ENCODE peak calls at places on chromosomes 16 and 17, in four cellular contexts. One of them, this sample, is unnamed.

GRCh38 chr17:75927286-75927922 is 13.4 kb downstream of the FBF1 start:
- DNase-seq in H1: no peak
- DNase-seq in spleen: no peak
- DNase-seq in K562: peak
- DNase-seq in this sample: peak

GRCh38 chr16:88334517-88335149 is 48.1 kb upstream of the ZNF469 start:
- DNase-seq in H1: no peak
- DNase-seq in K562: peak
- DNase-seq in spleen: no peak
- DNase-seq in this sample: no peak

GRCh38 chr17:60730273-60730672 is 52.6 kb downstream of the BCAS3 start:
- DNase-seq in K562: no peak
- DNase-seq in spleen: no peak
- DNase-seq in H1: no peak
- DNase-seq in this sample: no peak

GRCh38 chr16:15415411-15416070 is 18.8 kb upstream of the BMERB1 start:
- DNase-seq in H1: no peak
- DNase-seq in spleen: no peak
- DNase-seq in K562: no peak
- DNase-seq in this sample: no peak

GRCh38 chr17:21457051-21458026 is 81.2 kb downstream of the KCNJ12 start:
- DNase-seq in H1: peak
- DNase-seq in K562: peak
- DNase-seq in spleen: peak
- DNase-seq in this sample: peak

GRCh38 chr16:89785523-89786155 is 30.8 kb downstream of the FANCA start:
- DNase-seq in H1: no peak
- DNase-seq in K562: no peak
- DNase-seq in spleen: no peak
- DNase-seq in this sample: no peak

GRCh38 chr17:7045492-7046126 is 1.7 kb upstream of the SLC16A11 start:
- DNase-seq in spleen: no peak
- DNase-seq in K562: peak
- DNase-seq in H1: no peak
- DNase-seq in this sample: peak

GRCh38 chr16:23858496-23859062 is 22.8 kb downstream of the PRKCB start:
- DNase-seq in spleen: no peak
- DNase-seq in H1: no peak
- DNase-seq in K562: no peak
- DNase-seq in this sample: peak

GRCh38 chr17:22507823-22508222 is 815.5 kb downstream of the KCNJ18 start:
- DNase-seq in K562: peak
- DNase-seq in spleen: no peak
- DNase-seq in H1: no peak
- DNase-seq in this sample: peak

GRCh38 chr17:48198950-48199541 is 91.5 kb downstream of the SNX11 start:
- DNase-seq in H1: no peak
- DNase-seq in K562: no peak
- DNase-seq in spleen: no peak
- DNase-seq in this sample: no peak

GRCh38 chr17:1087381-1088241 is 90.7 kb downstream of the TIMM22 start:
- DNase-seq in H1: no peak
- DNase-seq in K562: peak
- DNase-seq in spleen: no peak
- DNase-seq in this sample: no peak

DNA sequence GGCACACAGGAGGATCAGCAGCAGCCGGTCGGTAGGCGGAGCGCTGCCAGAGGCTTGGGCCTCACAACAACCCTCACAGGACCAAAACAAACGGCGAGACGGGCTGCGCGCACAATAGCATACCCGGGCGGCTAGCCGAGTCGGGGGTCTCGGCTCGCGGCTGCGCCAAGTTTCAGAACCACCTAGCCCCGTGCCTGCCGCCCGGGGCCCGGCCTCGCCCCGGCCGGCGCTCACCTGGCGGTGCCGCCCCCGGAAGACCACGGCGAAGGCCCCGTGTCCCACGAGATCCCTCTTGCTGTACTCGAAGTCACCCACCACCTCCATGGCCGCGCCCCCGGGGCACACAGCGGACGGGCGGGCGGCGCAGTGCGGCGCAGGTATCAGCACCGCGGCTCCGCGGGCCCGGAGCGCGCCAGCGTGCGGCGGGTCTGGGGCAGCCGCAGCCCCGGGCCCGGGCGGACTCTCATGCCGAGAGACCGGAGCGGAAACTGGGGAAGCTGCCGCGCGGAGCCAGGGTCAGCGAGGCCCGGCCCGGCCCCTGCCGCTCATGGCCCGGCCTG is 562 bp downstream of the ULK2 start:
- DNase-seq in K562: no peak
- DNase-seq in spleen: peak
- DNase-seq in H1: no peak
- DNase-seq in this sample: peak
- TF ChIP-seq POLR2AphosphoS5 in K562: no peak
- TF ChIP-seq POLR2AphosphoS5 in spleen: peak
- TF ChIP-seq POLR2AphosphoS5 in H1: no peak
- TF ChIP-seq POLR2AphosphoS5 in this sample: no peak

GRCh38 chr16:4206680-4207079 is 35.2 kb downstream of the SRL start:
- DNase-seq in H1: no peak
- DNase-seq in K562: no peak
- DNase-seq in spleen: no peak
- DNase-seq in this sample: no peak
- H3K27ac ChIP-seq in H1: no peak
- H3K27ac ChIP-seq in K562: no peak
- H3K27ac ChIP-seq in spleen: no peak
- H3K27ac ChIP-seq in this sample: no peak

GRCh38 chr16:17311333-17312099 is 159.2 kb downstream of the XYLT1 start:
- DNase-seq in K562: no peak
- DNase-seq in spleen: no peak
- DNase-seq in H1: no peak
- DNase-seq in this sample: no peak

GRCh38 chr16:17316005-17316404 is 154.8 kb downstream of the XYLT1 start:
- DNase-seq in H1: no peak
- DNase-seq in K562: no peak
- DNase-seq in spleen: no peak
- DNase-seq in this sample: no peak

GRCh38 chr16:17314148-17314547 is 156.6 kb downstream of the XYLT1 start:
- DNase-seq in K562: no peak
- DNase-seq in H1: no peak
- DNase-seq in spleen: no peak
- DNase-seq in this sample: no peak

GRCh38 chr16:17312100-17312732 is 158.5 kb downstream of the XYLT1 start:
- DNase-seq in H1: no peak
- DNase-seq in spleen: no peak
- DNase-seq in K562: no peak
- DNase-seq in this sample: no peak

GRCh38 chr16:17313085-17313611 is 157.6 kb downstream of the XYLT1 start:
- DNase-seq in spleen: no peak
- DNase-seq in H1: no peak
- DNase-seq in K562: no peak
- DNase-seq in this sample: no peak
- TF ChIP-seq POLR2AphosphoS5 in spleen: peak
- TF ChIP-seq POLR2AphosphoS5 in H1: no peak
- TF ChIP-seq POLR2AphosphoS5 in K562: no peak
- TF ChIP-seq POLR2AphosphoS5 in this sample: no peak

GRCh38 chr17:8377422-8377821 is 918 bp upstream of the KRABD2 start:
- DNase-seq in K562: no peak
- DNase-seq in spleen: no peak
- DNase-seq in H1: no peak
- DNase-seq in this sample: no peak

GRCh38 chr17:8383143-8383974 is at the start of gene RPL26:
- DNase-seq in K562: peak
- DNase-seq in spleen: peak
- DNase-seq in H1: peak
- DNase-seq in this sample: peak

GRCh38 chr17:8382880-8383142 is 182 bp downstream of the RPL26 start:
- DNase-seq in K562: no peak
- DNase-seq in spleen: no peak
- DNase-seq in H1: no peak
- DNase-seq in this sample: no peak

GRCh38 chr17:8382052-8382879 is 727 bp downstream of the RPL26 start:
- DNase-seq in spleen: no peak
- DNase-seq in H1: no peak
- DNase-seq in K562: peak
- DNase-seq in this sample: no peak

GRCh38 chr17:8380049-8380448 is 2.9 kb downstream of the RPL26 start:
- DNase-seq in K562: no peak
- DNase-seq in H1: no peak
- DNase-seq in spleen: no peak
- DNase-seq in this sample: no peak
- H3K27ac ChIP-seq in K562: no peak
- H3K27ac ChIP-seq in H1: no peak
- H3K27ac ChIP-seq in spleen: no peak
- H3K27ac ChIP-seq in this sample: peak

GRCh38 chr16:8492690-8493089 is 97.6 kb downstream of the TMEM114 start:
- DNase-seq in H1: no peak
- DNase-seq in spleen: no peak
- DNase-seq in K562: no peak
- DNase-seq in this sample: no peak
- TF ChIP-seq POLR2AphosphoS5 in H1: no peak
- TF ChIP-seq POLR2AphosphoS5 in spleen: no peak
- TF ChIP-seq POLR2AphosphoS5 in K562: no peak
- TF ChIP-seq POLR2AphosphoS5 in this sample: no peak

DNA sequence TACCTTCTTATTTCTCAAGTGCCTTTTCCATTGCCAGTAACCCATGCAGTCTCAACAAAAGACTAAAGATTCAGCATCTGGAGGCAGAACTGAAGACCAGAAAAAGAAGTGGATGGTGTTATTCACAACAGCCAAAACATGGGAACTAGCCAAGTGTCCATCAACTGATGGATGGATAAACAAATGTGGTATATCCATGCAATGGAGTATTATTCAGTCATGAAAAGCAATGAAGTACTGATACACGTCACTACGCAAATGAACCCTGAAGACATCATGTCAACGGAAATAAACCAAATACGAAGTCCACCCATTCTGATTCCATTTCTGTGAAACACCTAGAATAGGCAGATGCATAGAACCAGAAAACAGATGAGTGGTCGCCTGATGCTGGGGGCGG is 25.6 kb downstream of the GAS7 start:
- DNase-seq in spleen: no peak
- DNase-seq in K562: no peak
- DNase-seq in H1: no peak
- DNase-seq in this sample: no peak
- H3K27ac ChIP-seq in spleen: no peak
- H3K27ac ChIP-seq in K562: no peak
- H3K27ac ChIP-seq in H1: no peak
- H3K27ac ChIP-seq in this sample: peak

GRCh38 chr16:58198022-58198683 is at the start of gene CSNK2A2:
- DNase-seq in K562: peak
- DNase-seq in H1: no peak
- DNase-seq in spleen: peak
- DNase-seq in this sample: peak
- TF ChIP-seq POLR2AphosphoS5 in K562: peak
- TF ChIP-seq POLR2AphosphoS5 in H1: no peak
- TF ChIP-seq POLR2AphosphoS5 in spleen: peak
- TF ChIP-seq POLR2AphosphoS5 in this sample: no peak

GRCh38 chr16:85138073-85138824 is 26.0 kb upstream of the CIBAR2 start:
- DNase-seq in spleen: no peak
- DNase-seq in K562: no peak
- DNase-seq in H1: no peak
- DNase-seq in this sample: no peak

GRCh38 chr16:85136705-85137322 is 24.5 kb upstream of the CIBAR2 start:
- DNase-seq in spleen: no peak
- DNase-seq in K562: no peak
- DNase-seq in H1: no peak
- DNase-seq in this sample: no peak

GRCh38 chr16:85137323-85138072 is 25.2 kb upstream of the CIBAR2 start:
- DNase-seq in K562: peak
- DNase-seq in H1: no peak
- DNase-seq in spleen: peak
- DNase-seq in this sample: no peak

GRCh38 chr16:85134794-85135153 is 22.5 kb upstream of the CIBAR2 start:
- DNase-seq in K562: peak
- DNase-seq in H1: no peak
- DNase-seq in spleen: peak
- DNase-seq in this sample: no peak

DNA sequence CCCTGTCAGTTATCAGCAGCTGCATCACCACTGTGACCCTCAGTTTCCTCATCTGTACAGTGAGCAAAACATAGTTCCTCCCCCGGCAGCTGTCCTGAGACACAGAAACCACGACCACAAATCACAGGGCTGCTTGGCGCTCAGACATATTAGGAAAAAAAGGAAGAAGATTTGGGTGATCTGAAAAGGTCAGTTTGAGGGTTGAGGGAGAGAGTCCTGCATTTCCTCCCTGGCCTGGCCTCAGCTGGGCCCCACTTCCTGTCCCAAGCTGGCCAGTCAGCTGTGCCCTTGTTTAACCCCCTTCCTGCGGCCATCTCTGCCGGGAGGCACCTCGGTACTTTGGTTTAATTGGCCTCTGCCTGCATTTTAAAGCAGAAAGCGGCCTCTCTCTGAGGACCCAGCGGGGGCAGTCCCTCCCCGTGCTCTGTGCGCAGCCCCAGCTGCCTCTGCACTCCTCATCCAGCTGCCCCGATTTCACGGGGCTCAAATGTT is 24.0 kb upstream of the CIBAR2 start:
- DNase-seq in spleen: no peak
- DNase-seq in K562: peak
- DNase-seq in H1: no peak
- DNase-seq in this sample: peak
- H3K27ac ChIP-seq in spleen: peak
- H3K27ac ChIP-seq in K562: no peak
- H3K27ac ChIP-seq in H1: no peak
- H3K27ac ChIP-seq in this sample: no peak

DNA sequence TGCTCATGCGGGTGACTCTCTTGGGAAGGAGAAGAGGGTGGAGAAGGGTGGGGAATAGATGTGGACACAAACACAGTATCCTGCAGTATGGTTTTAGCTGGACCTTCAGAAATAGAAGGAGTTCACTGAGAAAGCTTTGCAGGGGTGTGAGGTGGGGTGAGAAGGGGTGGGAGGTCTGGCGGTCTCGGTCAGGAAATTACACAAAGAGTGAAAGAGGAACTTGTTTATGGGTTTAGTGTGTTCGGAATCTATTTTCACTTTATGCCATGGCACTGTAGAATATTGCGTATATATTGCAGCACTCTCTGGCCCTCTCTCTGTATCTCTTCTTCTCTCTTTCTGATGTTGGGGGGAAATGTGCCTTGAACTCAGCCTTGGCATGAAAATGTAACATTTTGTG is 148.2 kb upstream of the GOT2 start:
- DNase-seq in spleen: no peak
- DNase-seq in K562: no peak
- DNase-seq in H1: no peak
- DNase-seq in this sample: peak
- TF ChIP-seq POLR2AphosphoS5 in spleen: no peak
- TF ChIP-seq POLR2AphosphoS5 in K562: no peak
- TF ChIP-seq POLR2AphosphoS5 in H1: no peak
- TF ChIP-seq POLR2AphosphoS5 in this sample: peak

This sample was measured in HL-60.